ENCODE peak calls at places on chromosomes 2 and 18, in four cellular contexts. C, R, P and L are unnamed samples.
A peak's percentile ranks its signal among the peaks of the same experiment; 100 is the strongest.

GRCh38 chr2:121748202-121748601 is 7.2 kb upstream of the TSN start:
- DNase-seq in C (peak; percentile 60), R (no peak), P (no peak), L (no peak)

GRCh38 chr18:9683418-9684396 is 24.4 kb upstream of the RAB31 start:
- DNase-seq in P (no peak), R (no peak), C (peak; percentile 85), L (peak; percentile 29)

GRCh38 chr2:74708883-74709282 is 54.8 kb downstream of the SEMA4F start:
- DNase-seq in C (peak; percentile 73), R (no peak), P (no peak), L (no peak)

GRCh38 chr18:10297079-10297478 is 157.4 kb upstream of the APCDD1 start:
- DNase-seq in P (no peak), C (no peak), R (no peak), L (no peak)

GRCh38 chr2:239318091-239318725 is 82.6 kb downstream of the HDAC4 start:
- DNase-seq in C (no peak), R (no peak), P (no peak), L (no peak)

GRCh38 chr2:201880620-201881381 is 74.5 kb downstream of the CDK15 start:
- DNase-seq in P (no peak), C (peak; percentile 73), R (no peak), L (no peak)

GRCh38 chr18:78303519-78303918 is 676.1 kb upstream of the SALL3 start:
- DNase-seq in C (no peak), P (no peak), R (no peak), L (no peak)

GRCh38 chr2:241139531-241140444 is 9.5 kb downstream of the PASK start:
- DNase-seq in P (no peak), R (no peak), C (no peak), L (no peak)

GRCh38 chr2:69163109-69163508 is 150.1 kb downstream of the ANTXR1 start:
- DNase-seq in P (no peak), R (no peak), C (peak; percentile 81), L (no peak)

GRCh38 chr2:191877875-191878274 is 31.0 kb upstream of the CAVIN2 start:
- DNase-seq in P (no peak), C (no peak), R (no peak), L (no peak)

GRCh38 chr2:135093685-135094340 is 41.7 kb downstream of the RAB3GAP1 start:
- DNase-seq in P (no peak), R (no peak), C (no peak), L (no peak)

GRCh38 chr2:10097352-10098148 is 17.3 kb upstream of the CYS1 start:
- DNase-seq in P (no peak), R (no peak), C (peak; percentile 53), L (peak; percentile 60)

GRCh38 chr2:48725696-48726494 is 29.6 kb downstream of the LHCGR start:
- DNase-seq in C (no peak), R (no peak), P (no peak), L (peak; percentile 3)

GRCh38 chr2:216194013-216194412 is 84.9 kb downstream of the XRCC5 start:
- DNase-seq in R (no peak), C (no peak), P (no peak), L (no peak)

GRCh38 chr18:56645415-56646016 is 5.6 kb upstream of the WDR7 start:
- DNase-seq in R (no peak), P (no peak), C (no peak), L (no peak)

GRCh38 chr2:101003278-101003775 is 1.2 kb downstream of the RPL31 start:
- DNase-seq in C (no peak), P (no peak), R (no peak), L (no peak)

GRCh38 chr2:127067620-127068350 is 39.2 kb downstream of the BIN1 start:
- DNase-seq in P (no peak), C (peak; percentile 74), R (peak; percentile 40), L (no peak)

GRCh38 chr2:48874282-48874681 is 118.8 kb upstream of the LHCGR start:
- DNase-seq in C (no peak), P (no peak), R (no peak), L (no peak)

GRCh38 chr2:70094978-70095832 is 7.9 kb downstream of the PCBP1 start:
- DNase-seq in C (peak; percentile 50), R (no peak), P (no peak), L (no peak)

GRCh38 chr2:85503611-85504433 is 35.1 kb upstream of the MAT2A start:
- DNase-seq in P (no peak), C (peak; percentile 92), R (no peak), L (peak; percentile 24)

GRCh38 chr2:67237288-67237687 is 159.8 kb upstream of the ETAA1 start:
- DNase-seq in R (no peak), P (no peak), C (no peak), L (no peak)

GRCh38 chr18:22048932-22049615 is 120.3 kb upstream of the GATA6 start:
- DNase-seq in R (no peak), P (no peak), C (no peak), L (no peak)

GRCh38 chr2:199019898-199020507 is 437.7 kb downstream of the SATB2 start:
- DNase-seq in P (peak; percentile 35), C (peak; percentile 69), R (no peak), L (no peak)

GRCh38 chr2:174949988-174950687 is 55.0 kb downstream of the CHN1 start:
- DNase-seq in C (no peak), P (no peak), R (no peak), L (no peak)

GRCh38 chr2:168903888-168904287 is 2.8 kb downstream of the G6PC2 start:
- DNase-seq in R (no peak), C (no peak), P (no peak), L (no peak)

GRCh38 chr2:1715184-1716012 is 28.9 kb downstream of the PXDN start:
- DNase-seq in C (peak; percentile 87), P (no peak), R (no peak), L (no peak)

GRCh38 chr18:58842978-58843661 is 21.6 kb upstream of the ZNF532 start:
- DNase-seq in C (no peak), R (no peak), P (no peak), L (no peak)

GRCh38 chr2:234974501-234975385 is 22.9 kb downstream of the SH3BP4 start:
- DNase-seq in C (peak; percentile 48), P (no peak), R (no peak), L (no peak)

GRCh38 chr2:23497536-23497935 is 112.6 kb downstream of the KLHL29 start:
- DNase-seq in R (no peak), C (no peak), P (no peak), L (no peak)

GRCh38 chr2:181741756-181742155 is 61.4 kb upstream of the NEUROD1 start:
- DNase-seq in R (no peak), C (peak; percentile 58), P (no peak), L (no peak)

GRCh38 chr2:85212846-85213245 is 79.7 kb downstream of the TCF7L1 start:
- DNase-seq in P (no peak), R (no peak), C (no peak), L (no peak)

GRCh38 chr2:96506016-96506906 is 1.1 kb upstream of the NEURL3 start:
- DNase-seq in C (no peak), P (no peak), R (no peak), L (no peak)

GRCh38 chr2:164913640-164914346 is 41.5 kb downstream of the SLC38A11 start:
- DNase-seq in R (no peak), P (no peak), C (peak; percentile 33), L (no peak)

GRCh38 chr2:229713371-229714079 is 830 bp downstream of the DNER start:
- DNase-seq in R (no peak), P (peak; percentile 75), C (no peak), L (peak; percentile 62)

GRCh38 chr2:216984937-216985336 is 125.1 kb upstream of the TNP1 start:
- DNase-seq in P (no peak), C (no peak), R (no peak), L (no peak)

GRCh38 chr2:159960413-159960812 is 102.0 kb downstream of the PLA2R1 start:
- DNase-seq in C (peak; percentile 84), P (no peak), R (no peak), L (no peak)

GRCh38 chr2:138931284-138932256 is 151.4 kb upstream of the NXPH2 start:
- DNase-seq in C (no peak), P (no peak), R (no peak), L (no peak)